ENCODE peak calls at places on chromosomes 11 and 22, in ten cellular contexts. One of them, this sample, is unnamed.
A peak's percentile ranks its signal among the peaks of the same experiment; 100 is the strongest.

GRCh38 chr22:46054878-46055158 is 77.9 kb upstream of the WNT7B start:
- DNase-seq in MV-4-11: no peak
- DNase-seq in stimulated activated CD4-positive, alpha-beta T cell treated with anti-CD3 and anti-CD28 coated beads, Interleukin-1b, Interleukin-23, amount 100 ng/mL, for 24 hours: no peak
- DNase-seq in activated CD4-positive, alpha-beta T cell treated with anti-CD3 and anti-CD28 coated beads, Interleukin-2, amount 50 U/mL, for 4 hours: no peak
- DNase-seq in thoracic aorta: no peak
- DNase-seq in HS-27A: no peak
- DNase-seq in central memory CD4-positive, alpha-beta T cell: no peak
- DNase-seq in HCT116: no peak
- DNase-seq in GF-D8: no peak
- DNase-seq in GM12864: no peak
- DNase-seq in this sample: no peak

GRCh38 chr22:27435839-27436581 is 365.5 kb downstream of the MN1 start:
- DNase-seq in MV-4-11: no peak
- DNase-seq in stimulated activated CD4-positive, alpha-beta T cell treated with anti-CD3 and anti-CD28 coated beads, Interleukin-1b, Interleukin-23, amount 100 ng/mL, for 24 hours: no peak
- DNase-seq in activated CD4-positive, alpha-beta T cell treated with anti-CD3 and anti-CD28 coated beads, Interleukin-2, amount 50 U/mL, for 4 hours: no peak
- DNase-seq in thoracic aorta: no peak
- DNase-seq in HS-27A: no peak
- DNase-seq in central memory CD4-positive, alpha-beta T cell: no peak
- DNase-seq in HCT116: no peak
- DNase-seq in GF-D8: no peak
- DNase-seq in GM12864: no peak
- DNase-seq in this sample: no peak

GRCh38 chr22:25942126-25942988 is 200.4 kb downstream of the MYO18B start:
- DNase-seq in MV-4-11: no peak
- DNase-seq in stimulated activated CD4-positive, alpha-beta T cell treated with anti-CD3 and anti-CD28 coated beads, Interleukin-1b, Interleukin-23, amount 100 ng/mL, for 24 hours: no peak
- DNase-seq in activated CD4-positive, alpha-beta T cell treated with anti-CD3 and anti-CD28 coated beads, Interleukin-2, amount 50 U/mL, for 4 hours: no peak
- DNase-seq in thoracic aorta: no peak
- DNase-seq in HS-27A: no peak
- DNase-seq in central memory CD4-positive, alpha-beta T cell: no peak
- DNase-seq in HCT116: no peak
- DNase-seq in GF-D8: no peak
- DNase-seq in GM12864: no peak
- DNase-seq in this sample: no peak

GRCh38 chr11:59983212-59983611 is 19.4 kb downstream of the OOSP4A start:
- DNase-seq in MV-4-11: no peak
- DNase-seq in stimulated activated CD4-positive, alpha-beta T cell treated with anti-CD3 and anti-CD28 coated beads, Interleukin-1b, Interleukin-23, amount 100 ng/mL, for 24 hours: no peak
- DNase-seq in activated CD4-positive, alpha-beta T cell treated with anti-CD3 and anti-CD28 coated beads, Interleukin-2, amount 50 U/mL, for 4 hours: no peak
- DNase-seq in thoracic aorta: no peak
- DNase-seq in HS-27A: no peak
- DNase-seq in central memory CD4-positive, alpha-beta T cell: no peak
- DNase-seq in HCT116: no peak
- DNase-seq in GF-D8: no peak
- DNase-seq in GM12864: no peak
- DNase-seq in this sample: no peak

GRCh38 chr11:112498701-112499100 is 238.0 kb upstream of the PLET1 start:
- DNase-seq in MV-4-11: no peak
- DNase-seq in stimulated activated CD4-positive, alpha-beta T cell treated with anti-CD3 and anti-CD28 coated beads, Interleukin-1b, Interleukin-23, amount 100 ng/mL, for 24 hours: no peak
- DNase-seq in activated CD4-positive, alpha-beta T cell treated with anti-CD3 and anti-CD28 coated beads, Interleukin-2, amount 50 U/mL, for 4 hours: no peak
- DNase-seq in thoracic aorta: no peak
- DNase-seq in HS-27A: no peak
- DNase-seq in central memory CD4-positive, alpha-beta T cell: no peak
- DNase-seq in HCT116: no peak
- DNase-seq in GF-D8: no peak
- DNase-seq in GM12864: no peak
- DNase-seq in this sample: no peak

GRCh38 chr11:36114095-36114494 is 170.2 kb downstream of the LDLRAD3 start:
- DNase-seq in MV-4-11: no peak
- DNase-seq in stimulated activated CD4-positive, alpha-beta T cell treated with anti-CD3 and anti-CD28 coated beads, Interleukin-1b, Interleukin-23, amount 100 ng/mL, for 24 hours: no peak
- DNase-seq in activated CD4-positive, alpha-beta T cell treated with anti-CD3 and anti-CD28 coated beads, Interleukin-2, amount 50 U/mL, for 4 hours: no peak
- DNase-seq in thoracic aorta: no peak
- DNase-seq in HS-27A: no peak
- DNase-seq in central memory CD4-positive, alpha-beta T cell: no peak
- DNase-seq in HCT116: no peak
- DNase-seq in GF-D8: no peak
- DNase-seq in GM12864: no peak
- DNase-seq in this sample: no peak

GRCh38 chr11:23520226-23520960 is 660.1 kb upstream of the CCDC179 start:
- DNase-seq in MV-4-11: no peak
- DNase-seq in stimulated activated CD4-positive, alpha-beta T cell treated with anti-CD3 and anti-CD28 coated beads, Interleukin-1b, Interleukin-23, amount 100 ng/mL, for 24 hours: no peak
- DNase-seq in activated CD4-positive, alpha-beta T cell treated with anti-CD3 and anti-CD28 coated beads, Interleukin-2, amount 50 U/mL, for 4 hours: no peak
- DNase-seq in thoracic aorta: no peak
- DNase-seq in HS-27A: no peak
- DNase-seq in central memory CD4-positive, alpha-beta T cell: no peak
- DNase-seq in HCT116: no peak
- DNase-seq in GF-D8: no peak
- DNase-seq in GM12864: no peak
- DNase-seq in this sample: no peak

GRCh38 chr11:64868904-64869570 is 9.4 kb downstream of the EHD1 start:
- DNase-seq in MV-4-11: no peak
- DNase-seq in stimulated activated CD4-positive, alpha-beta T cell treated with anti-CD3 and anti-CD28 coated beads, Interleukin-1b, Interleukin-23, amount 100 ng/mL, for 24 hours: no peak
- DNase-seq in activated CD4-positive, alpha-beta T cell treated with anti-CD3 and anti-CD28 coated beads, Interleukin-2, amount 50 U/mL, for 4 hours: no peak
- DNase-seq in thoracic aorta: no peak
- DNase-seq in HS-27A: peak; percentile 97
- DNase-seq in central memory CD4-positive, alpha-beta T cell: peak; percentile 44
- DNase-seq in HCT116: no peak
- DNase-seq in GF-D8: no peak
- DNase-seq in GM12864: no peak
- DNase-seq in this sample: no peak

GRCh38 chr11:36510567-36511020 is 522 bp upstream of the TRAF6 start:
- DNase-seq in MV-4-11: no peak
- DNase-seq in stimulated activated CD4-positive, alpha-beta T cell treated with anti-CD3 and anti-CD28 coated beads, Interleukin-1b, Interleukin-23, amount 100 ng/mL, for 24 hours: no peak
- DNase-seq in activated CD4-positive, alpha-beta T cell treated with anti-CD3 and anti-CD28 coated beads, Interleukin-2, amount 50 U/mL, for 4 hours: no peak
- DNase-seq in thoracic aorta: no peak
- DNase-seq in HS-27A: no peak
- DNase-seq in central memory CD4-positive, alpha-beta T cell: no peak
- DNase-seq in HCT116: no peak
- DNase-seq in GF-D8: no peak
- DNase-seq in GM12864: no peak
- DNase-seq in this sample: no peak